ENCODE peak calls at places on chromosomes 16 and 17, in five cellular contexts. N, X, L, I and B are unnamed samples. For H3K36me3, the result is how much of the 10 kb centered on the place peaks cover.

GRCh38 chr17:72134560-72135399 is 14.0 kb downstream of the SOX9 start:
- DNase-seq in N (no peak), X (no peak), L (no peak), I (peak), B (no peak)

GRCh38 chr16:30491744-30492308 is 19.3 kb downstream of the ITGAL start:
- DNase-seq in N (no peak), X (no peak), L (peak), I (peak), B (no peak)

GRCh38 chr17:77474292-77474988 is 333.7 kb downstream of the SEC14L1 start:
- DNase-seq in N (no peak), X (no peak), L (no peak), I (no peak), B (no peak)

GRCh38 chr16:31842864-31843263 is 30.7 kb upstream of the ZNF267 start:
- DNase-seq in N (no peak), X (no peak), L (no peak), I (no peak), B (no peak)

GRCh38 chr17:62703269-62703775 is 75.9 kb downstream of the MRC2 start:
- DNase-seq in N (no peak), X (no peak), L (peak), I (peak), B (peak)

GRCh38 chr17:76718516-76718915 is 7.8 kb upstream of the MXRA7 start:
- DNase-seq in N (peak), X (no peak), L (no peak), I (no peak), B (no peak)

GRCh38 chr17:32496348-32497078 is 9.7 kb downstream of the CDK5R1 start:
- DNase-seq in N (peak), X (no peak), L (no peak), I (no peak), B (no peak)

GRCh38 chr16:89581861-89582563 is 6.5 kb downstream of the CPNE7 start:
- DNase-seq in N (no peak), X (no peak), L (peak), I (peak), B (no peak)

GRCh38 chr16:22630242-22630641 is 119.6 kb downstream of the NPIPB5 start:
- DNase-seq in N (no peak), X (no peak), L (no peak), I (no peak), B (peak)

GRCh38 chr16:54928016-54928356 is 2.7 kb upstream of the IRX5 start:
- DNase-seq in N (no peak), X (peak), L (no peak), I (peak), B (no peak)

GRCh38 chr17:62666801-62667591 is 39.5 kb downstream of the MRC2 start:
- DNase-seq in N (peak), X (no peak), L (no peak), I (no peak), B (no peak)

GRCh38 chr16:4538067-4538385 is 547 bp downstream of the CDIP1 start:
- DNase-seq in N (no peak), X (no peak), L (no peak), I (no peak), B (no peak)

GRCh38 chr17:64128787-64129514 is 993 bp downstream of the ERN1 start:
- DNase-seq in N (no peak), X (no peak), L (peak), I (no peak), B (no peak)

GRCh38 chr16:57007050-57007449 is 17.7 kb downstream of the NLRC5 start:
- DNase-seq in N (no peak), X (no peak), L (no peak), I (no peak), B (no peak)

GRCh38 chr16:68227850-68228553 is 7.9 kb downstream of the ESRP2 start:
- DNase-seq in N (no peak), X (no peak), L (peak), I (no peak), B (no peak)

GRCh38 chr17:50209472-50210248 is 8.2 kb upstream of the COL1A1 start:
- DNase-seq in N (peak), X (no peak), L (peak), I (no peak), B (peak)

GRCh38 chr17:40069751-40070643 is 7.2 kb downstream of the THRA start:
- DNase-seq in N (no peak), X (no peak), L (peak), I (no peak), B (no peak)

GRCh38 chr16:5071681-5072333 is at the start of gene ALG1:
- DNase-seq in N (peak), X (peak), L (peak), I (peak), B (peak)

GRCh38 chr16:24094660-24095059 is 161.5 kb upstream of the CACNG3 start:
- DNase-seq in N (no peak), X (no peak), L (no peak), I (no peak), B (no peak)

GRCh38 chr17:57782051-57782490 is 37.0 kb upstream of the CCDC182 start:
- DNase-seq in N (no peak), X (no peak), L (peak), I (no peak), B (no peak)

GRCh38 chr16:73082608-73083007 is 34.7 kb upstream of the ZFHX3 start:
- DNase-seq in N (no peak), X (no peak), L (no peak), I (peak), B (no peak)

GRCh38 chr17:42886283-42887176 is 14.1 kb upstream of the G6PC1 start:
- DNase-seq in N (no peak), X (no peak), L (no peak), I (no peak), B (no peak)

GRCh38 chr16:52539197-52539596 is 7.7 kb downstream of the TOX3 start:
- DNase-seq in N (no peak), X (no peak), L (no peak), I (no peak), B (no peak)

GRCh38 chr16:11563493-11564040 is 23.2 kb downstream of the LITAF start:
- DNase-seq in N (no peak), X (no peak), L (no peak), I (no peak), B (no peak)

GRCh38 chr17:29933379-29933778 is 3.4 kb upstream of the SSH2 start:
- DNase-seq in N (no peak), X (no peak), L (no peak), I (no peak), B (no peak)

GRCh38 chr17:48816774-48817590 is at the start of gene TTLL6:
- DNase-seq in N (peak), X (peak), L (peak), I (peak), B (peak)

GRCh38 chr17:41490620-41491019 is 910 bp upstream of the KRT36 start:
- DNase-seq in N (no peak), X (no peak), L (no peak), I (no peak), B (no peak)

GRCh38 chr17:50274142-50274944 is at the start of gene TMEM92:
- DNase-seq in N (peak), X (peak), L (peak), I (peak), B (no peak)

GRCh38 chr16:23981429-23982399 is 145.9 kb downstream of the PRKCB start:
- DNase-seq in N (no peak), X (no peak), L (no peak), I (no peak), B (no peak)

GRCh38 chr16:74774223-74775139 is at the start of gene FA2H:
- DNase-seq in N (peak), X (peak), L (peak), I (peak), B (peak)

GRCh38 chr16:84732674-84733352 is 33.0 kb downstream of the USP10 start:
- DNase-seq in N (no peak), X (no peak), L (no peak), I (no peak), B (no peak)

GRCh38 chr16:88453621-88454314 is 688 bp downstream of the ZFPM1 start:
- DNase-seq in N (no peak), X (no peak), L (peak), I (peak), B (no peak)

GRCh38 chr16:54201200-54201599 is 85.4 kb downstream of the IRX3 start:
- DNase-seq in N (no peak), X (no peak), L (no peak), I (no peak), B (no peak)

DNA sequence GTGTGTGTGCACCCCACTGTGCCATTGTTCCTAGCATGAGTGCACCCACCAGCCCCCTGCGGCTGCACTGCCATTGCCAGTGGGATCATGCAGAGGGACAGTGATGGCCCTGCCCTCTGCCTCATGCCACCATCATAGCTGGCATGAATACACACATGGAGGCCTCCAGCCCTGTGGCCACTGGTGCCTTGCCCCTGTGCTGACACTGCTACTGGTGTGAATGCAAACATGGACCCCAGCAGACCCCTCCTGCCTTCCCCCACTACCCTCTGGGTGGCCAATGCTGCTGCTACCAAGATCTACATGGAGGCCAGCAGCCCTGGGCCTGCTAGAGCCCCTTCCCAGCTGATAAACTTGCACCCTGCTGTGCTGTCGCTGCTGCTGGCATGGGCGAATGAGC is 995.5 kb upstream of the GOT2 start:
- DNase-seq in N (no peak), X (no peak), L (no peak), I (no peak), B (no peak)
- H3K27ac ChIP-seq in N (no peak), X (no peak), L (no peak), I (no peak), B (no peak)

GRCh38 chr17:17593222-17593620 is 1.7 kb upstream of the PEMT start:
- DNase-seq in N (no peak), X (no peak), L (no peak), I (no peak), B (no peak)
- H3K4me3 ChIP-seq in N (no peak), X (no peak), L (no peak), I (peak), B (no peak)

GRCh38 chr17:74204474-74204873 is 996 bp downstream of the RPL38 start:
- DNase-seq in N (no peak), X (no peak), L (no peak), I (no peak), B (no peak)

GRCh38 chr17:74203439-74204240 is at the start of gene RPL38:
- DNase-seq in N (peak), X (peak), L (peak), I (peak), B (peak)

GRCh38 chr17:74202879-74203432 is 522 bp upstream of the RPL38 start:
- DNase-seq in N (no peak), X (peak), L (no peak), I (no peak), B (no peak)

GRCh38 chr17:74205274-74205673 is 1.8 kb downstream of the RPL38 start:
- DNase-seq in N (no peak), X (no peak), L (no peak), I (no peak), B (no peak)

GRCh38 chr17:74206332-74206818 is 2.9 kb downstream of the RPL38 start:
- DNase-seq in N (no peak), X (no peak), L (no peak), I (no peak), B (no peak)
- H3K36me3 ChIP-seq in N (half or more), X (under half), L (under half), I (under half), B (under half)

GRCh38 chr16:85844169-85844481 is 44.6 kb downstream of the COX4I1 start:
- DNase-seq in N (no peak), X (no peak), L (no peak), I (no peak), B (no peak)

GRCh38 chr16:85846461-85846860 is 47.0 kb downstream of the COX4I1 start:
- DNase-seq in N (no peak), X (no peak), L (no peak), I (no peak), B (no peak)

GRCh38 chr16:85844786-85845185 is 45.3 kb downstream of the COX4I1 start:
- DNase-seq in N (no peak), X (no peak), L (no peak), I (no peak), B (no peak)

GRCh38 chr16:85843471-85844168 is 44.1 kb downstream of the COX4I1 start:
- DNase-seq in N (no peak), X (no peak), L (no peak), I (no peak), B (no peak)

DNA sequence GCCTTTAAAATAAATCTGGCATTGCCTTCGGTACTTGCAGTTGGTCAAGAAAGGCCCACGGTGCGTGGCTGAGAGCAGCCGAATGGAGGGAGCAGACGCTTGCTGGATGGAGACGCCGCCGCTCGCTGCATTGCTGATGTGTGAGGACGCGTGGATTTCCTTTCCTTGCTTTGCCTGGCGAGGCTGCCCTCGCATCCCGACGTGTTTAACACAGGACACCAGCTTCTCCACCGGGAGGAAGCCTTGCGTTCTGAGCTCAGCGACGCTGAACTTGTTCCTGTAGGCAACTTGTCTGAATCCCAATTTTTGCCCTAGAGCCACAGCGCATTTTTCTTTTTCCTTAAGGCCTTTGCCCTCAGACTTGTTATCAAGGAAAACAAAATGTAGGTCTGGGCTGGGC is 45.8 kb downstream of the COX4I1 start:
- DNase-seq in N (no peak), X (no peak), L (no peak), I (no peak), B (no peak)
- H3K27ac ChIP-seq in N (no peak), X (no peak), L (no peak), I (no peak), B (no peak)

DNA sequence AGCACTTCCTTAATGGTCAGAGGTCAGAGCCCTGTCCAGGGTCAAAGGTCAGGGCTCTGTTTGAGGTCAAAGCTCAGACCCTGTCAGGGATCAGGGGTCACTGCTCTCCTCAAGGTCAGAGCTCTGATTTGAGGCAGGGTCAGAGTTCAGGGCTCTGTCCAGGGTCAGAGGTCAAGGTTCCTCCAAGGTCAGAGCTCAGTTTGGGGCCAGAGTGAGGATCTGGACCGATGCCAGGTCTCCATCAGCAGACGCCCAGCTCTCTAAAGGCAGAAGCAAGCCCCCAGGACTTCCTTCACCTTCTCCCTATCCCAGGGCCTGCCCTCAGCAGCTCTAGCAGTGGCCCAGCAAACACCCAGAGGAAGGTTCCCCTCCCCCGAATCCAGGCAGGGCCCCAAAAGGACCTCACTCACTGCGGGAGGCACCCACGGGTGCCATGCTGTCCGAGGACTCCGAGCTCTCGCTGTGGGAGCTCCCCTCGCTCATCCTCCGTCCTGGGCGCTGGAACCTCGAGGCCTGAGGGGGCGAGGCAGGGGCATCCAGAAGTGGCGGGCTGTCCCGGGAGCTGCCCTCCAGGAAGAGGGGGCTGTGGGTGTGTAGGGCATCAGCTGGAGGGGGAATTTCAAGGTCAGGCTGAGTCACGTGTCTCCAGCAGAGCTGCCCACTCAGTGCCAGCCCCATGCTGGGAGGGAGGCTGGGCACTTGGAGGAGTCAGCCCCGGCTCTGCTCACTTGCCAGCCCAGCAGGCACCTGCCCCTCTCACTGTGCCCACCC is 26.7 kb downstream of the PIMREG start:
- DNase-seq in N (no peak), X (no peak), L (no peak), I (no peak), B (no peak)
- H3K4me3 ChIP-seq in N (no peak), X (no peak), L (no peak), I (no peak), B (no peak)

GRCh38 chr17:8294361-8294760 is 839 bp downstream of the SLC25A35 start:
- DNase-seq in N (no peak), X (no peak), L (no peak), I (no peak), B (no peak)

GRCh38 chr17:8292639-8293395 is 2.4 kb downstream of the SLC25A35 start:
- DNase-seq in N (no peak), X (no peak), L (no peak), I (no peak), B (no peak)

GRCh38 chr17:8300226-8300625 is 5.0 kb upstream of the SLC25A35 start:
- DNase-seq in N (no peak), X (no peak), L (no peak), I (no peak), B (no peak)

GRCh38 chr17:8290043-8290442 is 1.6 kb downstream of the RANGRF start:
- DNase-seq in N (no peak), X (no peak), L (no peak), I (no peak), B (no peak)

GRCh38 chr17:8294814-8295316 is 335 bp downstream of the SLC25A35 start:
- DNase-seq in N (no peak), X (no peak), L (no peak), I (no peak), B (no peak)
- H3K36me3 ChIP-seq in N (under half), X (under half), L (under half), I (under half), B (under half)

GRCh38 chr16:27374231-27374793 is 27.7 kb upstream of the IL21R start:
- DNase-seq in N (no peak), X (no peak), L (peak), I (no peak), B (peak)
- H3K27ac ChIP-seq in N (peak), X (no peak), L (no peak), I (no peak), B (no peak)